ENCODE peak calls at places on chromosomes 7 and 10, in seven cellular contexts. K is H9; U is transverse colon; F is naive thymus-derived CD4-positive, alpha-beta T cell; H is upper lobe of right lung; D is ascending aorta; M is colonic mucosa. S is an unnamed sample.

GRCh38 chr7:22356855-22357310 is at the start of gene RAPGEF5:
- DNase-seq in K (peak; percentile 60), U (peak; percentile 75), F (no peak), H (peak; percentile 81), D (no peak), M (peak; percentile 78), S (peak; percentile 49)

GRCh38 chr7:24778543-24779282 is 21.4 kb upstream of the GSDME start:
- DNase-seq in K (no peak), U (no peak), F (no peak), H (peak; percentile 71), D (peak; percentile 33), M (no peak), S (peak; percentile 63)

GRCh38 chr10:29619273-29619672 is 15.5 kb downstream of the SVIL start:
- DNase-seq in K (no peak), U (no peak), F (no peak), H (no peak), D (no peak), M (no peak), S (no peak)

GRCh38 chr10:98374176-98374969 is 40.6 kb downstream of the PYROXD2 start:
- DNase-seq in K (no peak), U (no peak), F (no peak), H (no peak), D (no peak), M (no peak), S (no peak)

GRCh38 chr10:124591123-124591495 is 129.5 kb downstream of the LHPP start:
- DNase-seq in K (no peak), U (no peak), F (no peak), H (no peak), D (no peak), M (no peak), S (no peak)

GRCh38 chr7:142739927-142740492 is 9.3 kb upstream of the PRSS1 start:
- DNase-seq in K (no peak), U (no peak), F (no peak), H (no peak), D (no peak), M (no peak), S (no peak)

GRCh38 chr7:71735961-71736556 is 604.1 kb downstream of the GALNT17 start:
- DNase-seq in K (peak; percentile 80), U (peak; percentile 54), F (peak; percentile 27), H (no peak), D (no peak), M (peak; percentile 58), S (peak; percentile 35)

GRCh38 chr10:90051474-90051873 is 350.1 kb downstream of the KIF20B start:
- DNase-seq in K (no peak), U (no peak), F (no peak), H (peak; percentile 61), D (no peak), M (no peak), S (no peak)

GRCh38 chr10:4820804-4821401 is 5.1 kb upstream of the AKR1E2 start:
- DNase-seq in K (no peak), U (no peak), F (no peak), H (no peak), D (no peak), M (no peak), S (peak; percentile 90)

GRCh38 chr7:29249860-29250259 is 55.3 kb downstream of the CHN2 start:
- DNase-seq in K (no peak), U (no peak), F (no peak), H (no peak), D (no peak), M (no peak), S (no peak)

GRCh38 chr7:143384148-143384547 is 3.0 kb downstream of the ZYX start:
- DNase-seq in K (no peak), U (no peak), F (no peak), H (peak; percentile 65), D (no peak), M (no peak), S (no peak)

GRCh38 chr10:94005050-94005449 is 11.3 kb downstream of the PLCE1 start:
- DNase-seq in K (no peak), U (peak; percentile 72), F (no peak), H (no peak), D (no peak), M (peak; percentile 87), S (no peak)

GRCh38 chr7:142459557-142459963 is 201.7 kb upstream of the PRSS58 start:
- DNase-seq in K (peak; percentile 51), U (peak; percentile 19), F (no peak), H (no peak), D (no peak), M (peak; percentile 39), S (no peak)

GRCh38 chr10:30431435-30431911 is 2.5 kb upstream of the MAP3K8 start:
- DNase-seq in K (no peak), U (peak; percentile 68), F (no peak), H (no peak), D (no peak), M (peak; percentile 75), S (peak; percentile 84)

GRCh38 chr7:65892832-65893231 is 20.0 kb downstream of the VKORC1L1 start:
- DNase-seq in K (no peak), U (no peak), F (no peak), H (no peak), D (no peak), M (no peak), S (no peak)

GRCh38 chr10:25159591-25159990 is 15.2 kb upstream of the GPR158 start:
- DNase-seq in K (no peak), U (no peak), F (no peak), H (no peak), D (no peak), M (no peak), S (no peak)

GRCh38 chr10:25157650-25158049 is 17.2 kb upstream of the GPR158 start:
- DNase-seq in K (no peak), U (no peak), F (no peak), H (no peak), D (no peak), M (no peak), S (no peak)

GRCh38 chr10:25162391-25162790 is 12.4 kb upstream of the GPR158 start:
- DNase-seq in K (no peak), U (no peak), F (no peak), H (no peak), D (no peak), M (no peak), S (no peak)
- H3K4me1 ChIP-seq in K (no peaks in the 10 kb centered on the region), U (no peaks in the 10 kb centered on the region), F (no peaks in the 10 kb centered on the region), H (no peaks in the 10 kb centered on the region), D (no peaks in the 10 kb centered on the region), M (no peaks in the 10 kb centered on the region), S (no peaks in the 10 kb centered on the region)

GRCh38 chr10:106705576-106706526 is 458.7 kb downstream of the SORCS1 start:
- DNase-seq in K (peak; percentile 60), U (peak; percentile 53), F (peak; percentile 28), H (no peak), D (no peak), M (peak; percentile 69), S (peak; percentile 37)

GRCh38 chr10:106707657-106708056 is 456.8 kb downstream of the SORCS1 start:
- DNase-seq in K (peak; percentile 38), U (no peak), F (no peak), H (no peak), D (no peak), M (no peak), S (no peak)

GRCh38 chr10:106711313-106711906 is 453.1 kb downstream of the SORCS1 start:
- DNase-seq in K (peak; percentile 72), U (peak; percentile 51), F (peak; percentile 31), H (peak; percentile 72), D (no peak), M (peak; percentile 59), S (peak; percentile 28)

GRCh38 chr10:106712988-106713387 is 451.5 kb downstream of the SORCS1 start:
- DNase-seq in K (no peak), U (no peak), F (no peak), H (no peak), D (no peak), M (no peak), S (no peak)

GRCh38 chr10:106708521-106708920 is 456.0 kb downstream of the SORCS1 start:
- DNase-seq in K (peak; percentile 56), U (no peak), F (no peak), H (no peak), D (no peak), M (no peak), S (no peak)
- H3K27ac ChIP-seq in K (no peak overlapping the region), U (no peak overlapping the region), F (no peak overlapping the region), H (no peak overlapping the region), D (no peak overlapping the region), M (no peak overlapping the region), S (no peak overlapping the region)

GRCh38 chr7:772005-772294 is 44.9 kb upstream of the PRKAR1B start:
- DNase-seq in K (no peak), U (no peak), F (no peak), H (no peak), D (no peak), M (no peak), S (no peak)

GRCh38 chr7:772392-772791 is 45.3 kb upstream of the PRKAR1B start:
- DNase-seq in K (no peak), U (no peak), F (no peak), H (no peak), D (no peak), M (no peak), S (no peak)

GRCh38 chr7:774161-775109 is 47.4 kb upstream of the PRKAR1B start:
- DNase-seq in K (peak; percentile 81), U (peak; percentile 73), F (peak; percentile 75), H (peak; percentile 77), D (no peak), M (peak; percentile 69), S (peak; percentile 84)

GRCh38 chr7:773622-773915 is 46.5 kb upstream of the PRKAR1B start:
- DNase-seq in K (no peak), U (no peak), F (no peak), H (no peak), D (no peak), M (no peak), S (no peak)

DNA sequence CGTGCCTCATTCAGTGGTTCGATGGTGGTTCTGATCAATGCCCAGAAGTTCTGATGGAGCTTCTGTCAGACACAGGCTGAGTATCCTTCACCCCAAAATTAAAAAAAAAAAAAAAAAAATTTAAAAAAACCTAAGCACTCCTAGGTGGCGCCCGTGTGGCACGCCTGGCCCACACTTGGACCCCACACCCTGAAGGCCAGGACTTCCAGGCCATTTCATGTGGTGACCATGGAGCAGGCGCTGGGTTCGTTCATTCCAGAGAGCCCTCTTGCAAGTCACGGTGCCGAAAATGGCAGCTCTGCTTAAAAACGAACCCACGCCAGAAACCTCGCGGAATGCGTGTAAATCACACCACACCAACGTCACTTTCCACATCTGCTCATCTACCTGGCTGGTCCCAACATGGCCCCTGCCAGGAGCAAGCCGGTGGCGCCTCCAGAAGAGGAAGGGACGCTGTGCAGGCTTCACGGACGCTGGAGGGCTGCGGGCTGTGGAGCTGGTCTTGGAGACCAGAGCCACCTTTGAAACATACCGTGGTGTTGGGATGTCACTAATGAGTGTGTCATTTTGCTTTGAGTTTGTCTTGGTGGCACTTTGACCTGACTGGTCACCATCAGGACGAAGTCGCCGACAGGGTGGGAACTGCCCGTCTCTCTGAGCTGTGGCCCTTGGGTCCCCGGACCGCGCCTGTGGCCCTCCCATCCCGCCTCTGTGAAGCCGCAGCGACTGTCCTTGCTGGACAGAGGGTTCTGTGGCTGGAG is 46.0 kb upstream of the PRKAR1B start:
- DNase-seq in K (no peak), U (no peak), F (no peak), H (no peak), D (no peak), M (no peak), S (no peak)
- H3K4me1 ChIP-seq in K (no peaks in the 10 kb centered on the region), U (peaks cover 22% of the 10 kb centered on the region), F (no peaks in the 10 kb centered on the region), H (peaks cover 21% of the 10 kb centered on the region), D (peaks cover 6% of the 10 kb centered on the region), M (peaks cover 5% of the 10 kb centered on the region), S (peaks cover 6% of the 10 kb centered on the region)

DNA sequence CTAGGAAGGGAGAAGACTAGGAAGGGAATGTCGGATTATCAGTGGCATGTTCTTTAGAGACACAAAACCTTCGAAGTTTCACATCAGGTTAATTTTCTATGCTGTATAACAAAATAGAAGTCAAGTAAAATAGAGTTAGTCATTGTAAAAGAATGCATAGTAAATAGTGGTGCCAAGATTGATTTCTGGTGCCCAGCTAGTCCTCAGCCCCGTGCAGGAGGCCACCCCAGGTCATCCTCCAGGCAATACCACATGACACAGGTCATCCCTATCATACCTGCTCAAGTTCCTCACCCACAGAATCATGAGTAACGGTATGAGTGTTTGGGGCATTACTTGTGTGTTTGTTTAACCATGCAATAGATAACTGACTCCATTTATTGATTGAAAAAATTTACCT is 194.0 kb downstream of the PLPP4 start:
- DNase-seq in K (no peak), U (no peak), F (no peak), H (no peak), D (no peak), M (no peak), S (no peak)
- H3K27ac ChIP-seq in K (no peak overlapping the region), U (no peak overlapping the region), F (no peak overlapping the region), H (no peak overlapping the region), D (no peak overlapping the region), M (no peak overlapping the region), S (no peak overlapping the region)

S was measured in right cardiac atrium.